ENCODE peak calls at places on chromosomes 5 and 9, in six cellular contexts. One of them, this sample, is unnamed.
A peak's percentile ranks its signal among the peaks of the same experiment; 100 is the strongest.

GRCh38 chr5:168947212-168947868 is 353.6 kb downstream of the SLIT3 start:
- DNase-seq in chondrocyte: no peak
- DNase-seq in EL: peak; percentile 45
- DNase-seq in RPMI7951: peak; percentile 33
- DNase-seq in CD4-positive, alpha-beta T cell: no peak
- DNase-seq in D341Med: peak; percentile 84
- DNase-seq in this sample: peak; percentile 71

GRCh38 chr5:77133061-77133758 is 46.1 kb upstream of the ZBED3 start:
- DNase-seq in chondrocyte: no peak
- DNase-seq in EL: peak; percentile 97
- DNase-seq in RPMI7951: peak; percentile 93
- DNase-seq in CD4-positive, alpha-beta T cell: no peak
- DNase-seq in D341Med: no peak
- DNase-seq in this sample: no peak

GRCh38 chr9:81476808-81477207 is 212.5 kb downstream of the TLE1 start:
- DNase-seq in chondrocyte: no peak
- DNase-seq in EL: no peak
- DNase-seq in RPMI7951: no peak
- DNase-seq in CD4-positive, alpha-beta T cell: no peak
- DNase-seq in D341Med: no peak
- DNase-seq in this sample: no peak

GRCh38 chr9:134662143-134662876 is 20.7 kb downstream of the COL5A1 start:
- DNase-seq in chondrocyte: peak; percentile 75
- DNase-seq in EL: peak; percentile 97
- DNase-seq in RPMI7951: peak; percentile 99
- DNase-seq in CD4-positive, alpha-beta T cell: no peak
- DNase-seq in D341Med: no peak
- DNase-seq in this sample: no peak

GRCh38 chr5:62149894-62150293 is 156.1 kb upstream of the KIF2A start:
- DNase-seq in chondrocyte: no peak
- DNase-seq in EL: no peak
- DNase-seq in RPMI7951: no peak
- DNase-seq in CD4-positive, alpha-beta T cell: no peak
- DNase-seq in D341Med: no peak
- DNase-seq in this sample: no peak

GRCh38 chr9:130139251-130139650 is 33.0 kb upstream of the NCS1 start:
- DNase-seq in chondrocyte: no peak
- DNase-seq in EL: no peak
- DNase-seq in RPMI7951: peak; percentile 15
- DNase-seq in CD4-positive, alpha-beta T cell: no peak
- DNase-seq in D341Med: no peak
- DNase-seq in this sample: peak; percentile 81

GRCh38 chr9:84711936-84712335 is 42.4 kb downstream of the NTRK2 start:
- DNase-seq in chondrocyte: no peak
- DNase-seq in EL: peak; percentile 55
- DNase-seq in RPMI7951: peak; percentile 86
- DNase-seq in CD4-positive, alpha-beta T cell: no peak
- DNase-seq in D341Med: no peak
- DNase-seq in this sample: no peak

GRCh38 chr9:35976726-35977125 is 18.8 kb upstream of the OR2S2 start:
- DNase-seq in chondrocyte: no peak
- DNase-seq in EL: no peak
- DNase-seq in RPMI7951: no peak
- DNase-seq in CD4-positive, alpha-beta T cell: no peak
- DNase-seq in D341Med: no peak
- DNase-seq in this sample: no peak

GRCh38 chr5:141634162-141634561 is 2.5 kb downstream of the HDAC3 start:
- DNase-seq in chondrocyte: no peak
- DNase-seq in EL: no peak
- DNase-seq in RPMI7951: no peak
- DNase-seq in CD4-positive, alpha-beta T cell: no peak
- DNase-seq in D341Med: no peak
- DNase-seq in this sample: no peak

GRCh38 chr9:135562235-135562745 is 734 bp downstream of the PAEP start:
- DNase-seq in chondrocyte: no peak
- DNase-seq in EL: no peak
- DNase-seq in RPMI7951: no peak
- DNase-seq in CD4-positive, alpha-beta T cell: no peak
- DNase-seq in D341Med: no peak
- DNase-seq in this sample: no peak

GRCh38 chr5:81397169-81397568 is 3.2 kb upstream of the ACOT12 start:
- DNase-seq in chondrocyte: no peak
- DNase-seq in EL: peak; percentile 47
- DNase-seq in RPMI7951: peak; percentile 39
- DNase-seq in CD4-positive, alpha-beta T cell: no peak
- DNase-seq in D341Med: no peak
- DNase-seq in this sample: peak; percentile 19

GRCh38 chr5:58786035-58786434 is 203.2 kb downstream of the RAB3C start:
- DNase-seq in chondrocyte: no peak
- DNase-seq in EL: no peak
- DNase-seq in RPMI7951: no peak
- DNase-seq in CD4-positive, alpha-beta T cell: no peak
- DNase-seq in D341Med: no peak
- DNase-seq in this sample: no peak

GRCh38 chr9:134826336-134827246 is 54.0 kb upstream of the FCN2 start:
- DNase-seq in chondrocyte: peak; percentile 88
- DNase-seq in EL: no peak
- DNase-seq in RPMI7951: no peak
- DNase-seq in CD4-positive, alpha-beta T cell: no peak
- DNase-seq in D341Med: no peak
- DNase-seq in this sample: no peak

GRCh38 chr5:129904667-129905466 is 602 bp downstream of the CHSY3 start:
- DNase-seq in chondrocyte: peak; percentile 89
- DNase-seq in EL: peak; percentile 13
- DNase-seq in RPMI7951: peak; percentile 10
- DNase-seq in CD4-positive, alpha-beta T cell: no peak
- DNase-seq in D341Med: peak; percentile 72
- DNase-seq in this sample: no peak

GRCh38 chr5:140038373-140038957 is 4.6 kb downstream of the NRG2 start:
- DNase-seq in chondrocyte: no peak
- DNase-seq in EL: peak; percentile 21
- DNase-seq in RPMI7951: peak; percentile 47
- DNase-seq in CD4-positive, alpha-beta T cell: no peak
- DNase-seq in D341Med: no peak
- DNase-seq in this sample: peak; percentile 65

GRCh38 chr9:134597957-134598883 is 43.4 kb upstream of the COL5A1 start:
- DNase-seq in chondrocyte: no peak
- DNase-seq in EL: no peak
- DNase-seq in RPMI7951: no peak
- DNase-seq in CD4-positive, alpha-beta T cell: peak; percentile 27
- DNase-seq in D341Med: peak; percentile 47
- DNase-seq in this sample: no peak

GRCh38 chr5:61394078-61394701 is 62.1 kb downstream of the ZSWIM6 start:
- DNase-seq in chondrocyte: no peak
- DNase-seq in EL: peak; percentile 71
- DNase-seq in RPMI7951: peak; percentile 28
- DNase-seq in CD4-positive, alpha-beta T cell: no peak
- DNase-seq in D341Med: no peak
- DNase-seq in this sample: no peak

GRCh38 chr5:119330367-119331183 is 25.2 kb upstream of the TNFAIP8 start:
- DNase-seq in chondrocyte: no peak
- DNase-seq in EL: no peak
- DNase-seq in RPMI7951: no peak
- DNase-seq in CD4-positive, alpha-beta T cell: no peak
- DNase-seq in D341Med: no peak
- DNase-seq in this sample: no peak

GRCh38 chr5:169765176-169765575 is 128.1 kb downstream of the DOCK2 start:
- DNase-seq in chondrocyte: no peak
- DNase-seq in EL: peak; percentile 58
- DNase-seq in RPMI7951: no peak
- DNase-seq in CD4-positive, alpha-beta T cell: no peak
- DNase-seq in D341Med: no peak
- DNase-seq in this sample: no peak

GRCh38 chr5:157744055-157745011 is 821 bp downstream of the LSM11 start:
- DNase-seq in chondrocyte: no peak
- DNase-seq in EL: peak; percentile 21
- DNase-seq in RPMI7951: no peak
- DNase-seq in CD4-positive, alpha-beta T cell: peak; percentile 39
- DNase-seq in D341Med: peak; percentile 38
- DNase-seq in this sample: peak; percentile 65

GRCh38 chr9:105290401-105290800 is 46.0 kb downstream of the SLC44A1 start:
- DNase-seq in chondrocyte: no peak
- DNase-seq in EL: peak; percentile 17
- DNase-seq in RPMI7951: peak; percentile 29
- DNase-seq in CD4-positive, alpha-beta T cell: no peak
- DNase-seq in D341Med: no peak
- DNase-seq in this sample: peak; percentile 28

GRCh38 chr9:109317311-109317978 is 3.4 kb downstream of the EPB41L4B start:
- DNase-seq in chondrocyte: no peak
- DNase-seq in EL: no peak
- DNase-seq in RPMI7951: no peak
- DNase-seq in CD4-positive, alpha-beta T cell: no peak
- DNase-seq in D341Med: no peak
- DNase-seq in this sample: peak; percentile 82

GRCh38 chr9:70256123-70256551 is 2.6 kb upstream of the SMC5 start:
- DNase-seq in chondrocyte: no peak
- DNase-seq in EL: peak; percentile 83
- DNase-seq in RPMI7951: peak; percentile 70
- DNase-seq in CD4-positive, alpha-beta T cell: no peak
- DNase-seq in D341Med: no peak
- DNase-seq in this sample: no peak

GRCh38 chr5:120567066-120567465 is 103.0 kb downstream of the PRR16 start:
- DNase-seq in chondrocyte: no peak
- DNase-seq in EL: no peak
- DNase-seq in RPMI7951: no peak
- DNase-seq in CD4-positive, alpha-beta T cell: no peak
- DNase-seq in D341Med: no peak
- DNase-seq in this sample: no peak

GRCh38 chr9:12859704-12860251 is 85.0 kb downstream of the LURAP1L start:
- DNase-seq in chondrocyte: no peak
- DNase-seq in EL: peak; percentile 47
- DNase-seq in RPMI7951: peak; percentile 72
- DNase-seq in CD4-positive, alpha-beta T cell: no peak
- DNase-seq in D341Med: no peak
- DNase-seq in this sample: no peak

GRCh38 chr9:79104216-79104615 is 467.5 kb upstream of the TLE4 start:
- DNase-seq in chondrocyte: no peak
- DNase-seq in EL: peak; percentile 12
- DNase-seq in RPMI7951: no peak
- DNase-seq in CD4-positive, alpha-beta T cell: no peak
- DNase-seq in D341Med: no peak
- DNase-seq in this sample: no peak

GRCh38 chr5:178113841-178114324 is 551 bp downstream of the N4BP3 start:
- DNase-seq in chondrocyte: no peak
- DNase-seq in EL: no peak
- DNase-seq in RPMI7951: no peak
- DNase-seq in CD4-positive, alpha-beta T cell: no peak
- DNase-seq in D341Med: no peak
- DNase-seq in this sample: no peak

GRCh38 chr9:72596451-72597180 is 75.2 kb downstream of the TMC1 start:
- DNase-seq in chondrocyte: no peak
- DNase-seq in EL: no peak
- DNase-seq in RPMI7951: no peak
- DNase-seq in CD4-positive, alpha-beta T cell: no peak
- DNase-seq in D341Med: no peak
- DNase-seq in this sample: no peak

GRCh38 chr5:79236970-79237734 is 1.2 kb downstream of the JMY start:
- DNase-seq in chondrocyte: peak; percentile 83
- DNase-seq in EL: peak; percentile 68
- DNase-seq in RPMI7951: peak; percentile 31
- DNase-seq in CD4-positive, alpha-beta T cell: peak; percentile 41
- DNase-seq in D341Med: peak; percentile 44
- DNase-seq in this sample: peak; percentile 29

GRCh38 chr5:126370796-126371718 is 52.2 kb upstream of the GRAMD2B start:
- DNase-seq in chondrocyte: no peak
- DNase-seq in EL: peak; percentile 64
- DNase-seq in RPMI7951: no peak
- DNase-seq in CD4-positive, alpha-beta T cell: no peak
- DNase-seq in D341Med: no peak
- DNase-seq in this sample: no peak

GRCh38 chr5:31999470-31999869 is 174.6 kb downstream of the GOLPH3 start:
- DNase-seq in chondrocyte: no peak
- DNase-seq in EL: no peak
- DNase-seq in RPMI7951: no peak
- DNase-seq in CD4-positive, alpha-beta T cell: no peak
- DNase-seq in D341Med: no peak
- DNase-seq in this sample: no peak

GRCh38 chr5:177473461-177473991 is at the start of gene DBN1:
- DNase-seq in chondrocyte: no peak
- DNase-seq in EL: peak; percentile 64
- DNase-seq in RPMI7951: peak; percentile 51
- DNase-seq in CD4-positive, alpha-beta T cell: no peak
- DNase-seq in D341Med: peak; percentile 97
- DNase-seq in this sample: peak; percentile 52

GRCh38 chr9:124212381-124213050 is 45.2 kb upstream of the NEK6 start:
- DNase-seq in chondrocyte: no peak
- DNase-seq in EL: peak; percentile 74
- DNase-seq in RPMI7951: no peak
- DNase-seq in CD4-positive, alpha-beta T cell: no peak
- DNase-seq in D341Med: no peak
- DNase-seq in this sample: no peak

GRCh38 chr5:177455661-177456590 is 9.3 kb downstream of the PRR7 start:
- DNase-seq in chondrocyte: no peak
- DNase-seq in EL: peak; percentile 88
- DNase-seq in RPMI7951: peak; percentile 45
- DNase-seq in CD4-positive, alpha-beta T cell: peak; percentile 97
- DNase-seq in D341Med: peak; percentile 90
- DNase-seq in this sample: peak; percentile 89

GRCh38 chr5:145856285-145856818 is 16.5 kb downstream of the GRXCR2 start:
- DNase-seq in chondrocyte: no peak
- DNase-seq in EL: peak; percentile 13
- DNase-seq in RPMI7951: no peak
- DNase-seq in CD4-positive, alpha-beta T cell: no peak
- DNase-seq in D341Med: no peak
- DNase-seq in this sample: no peak

GRCh38 chr5:11400312-11400711 is 503.9 kb downstream of the CTNND2 start:
- DNase-seq in chondrocyte: no peak
- DNase-seq in EL: no peak
- DNase-seq in RPMI7951: no peak
- DNase-seq in CD4-positive, alpha-beta T cell: no peak
- DNase-seq in D341Med: no peak
- DNase-seq in this sample: no peak

GRCh38 chr5:97874491-97874890 is 691.4 kb upstream of the RIOK2 start:
- DNase-seq in chondrocyte: no peak
- DNase-seq in EL: peak; percentile 15
- DNase-seq in RPMI7951: no peak
- DNase-seq in CD4-positive, alpha-beta T cell: no peak
- DNase-seq in D341Med: no peak
- DNase-seq in this sample: no peak

GRCh38 chr9:14320272-14321245 is 6.6 kb upstream of the NFIB start:
- DNase-seq in chondrocyte: no peak
- DNase-seq in EL: peak; percentile 91
- DNase-seq in RPMI7951: peak; percentile 61
- DNase-seq in CD4-positive, alpha-beta T cell: no peak
- DNase-seq in D341Med: no peak
- DNase-seq in this sample: no peak